ENCODE peak calls at places on chromosome 21, in six cellular contexts. One of them, this sample, is unnamed.

GRCh38 chr21:35814858-35815619 is 245.3 kb downstream of the SETD4 start:
- DNase-seq in naive thymus-derived CD4-positive, alpha-beta T cell: no peak
- DNase-seq in epithelial cell of esophagus: peak; percentile 41
- DNase-seq in CD8-positive, alpha-beta T cell: no peak
- DNase-seq in activated T-cell treated with anti-CD3 and anti-CD28 coated beads, Interleukin-2, amount 50 U/mL, for 72 hours: no peak
- DNase-seq in small intestine: peak; percentile 25
- DNase-seq in this sample: no peak

GRCh38 chr21:41668686-41669532 is 97.9 kb downstream of the RIPK4 start:
- DNase-seq in naive thymus-derived CD4-positive, alpha-beta T cell: no peak
- DNase-seq in epithelial cell of esophagus: peak; percentile 89
- DNase-seq in CD8-positive, alpha-beta T cell: no peak
- DNase-seq in activated T-cell treated with anti-CD3 and anti-CD28 coated beads, Interleukin-2, amount 50 U/mL, for 72 hours: no peak
- DNase-seq in small intestine: no peak
- DNase-seq in this sample: no peak

GRCh38 chr21:46156678-46157077 is 1.3 kb upstream of the FTCD start:
- DNase-seq in naive thymus-derived CD4-positive, alpha-beta T cell: no peak
- DNase-seq in epithelial cell of esophagus: no peak
- DNase-seq in CD8-positive, alpha-beta T cell: no peak
- DNase-seq in activated T-cell treated with anti-CD3 and anti-CD28 coated beads, Interleukin-2, amount 50 U/mL, for 72 hours: no peak
- DNase-seq in small intestine: no peak
- DNase-seq in this sample: no peak

GRCh38 chr21:29466532-29466931 is 167.8 kb downstream of the BACH1 start:
- DNase-seq in naive thymus-derived CD4-positive, alpha-beta T cell: no peak
- DNase-seq in epithelial cell of esophagus: no peak
- DNase-seq in CD8-positive, alpha-beta T cell: no peak
- DNase-seq in activated T-cell treated with anti-CD3 and anti-CD28 coated beads, Interleukin-2, amount 50 U/mL, for 72 hours: no peak
- DNase-seq in small intestine: no peak
- DNase-seq in this sample: no peak

GRCh38 chr21:21291883-21292569 is 293.8 kb downstream of the NCAM2 start:
- DNase-seq in naive thymus-derived CD4-positive, alpha-beta T cell: no peak
- DNase-seq in epithelial cell of esophagus: no peak
- DNase-seq in CD8-positive, alpha-beta T cell: no peak
- DNase-seq in activated T-cell treated with anti-CD3 and anti-CD28 coated beads, Interleukin-2, amount 50 U/mL, for 72 hours: no peak
- DNase-seq in small intestine: no peak
- DNase-seq in this sample: no peak

GRCh38 chr21:36829116-36829515 is 130.2 kb downstream of the SIM2 start:
- DNase-seq in naive thymus-derived CD4-positive, alpha-beta T cell: no peak
- DNase-seq in epithelial cell of esophagus: no peak
- DNase-seq in CD8-positive, alpha-beta T cell: no peak
- DNase-seq in activated T-cell treated with anti-CD3 and anti-CD28 coated beads, Interleukin-2, amount 50 U/mL, for 72 hours: no peak
- DNase-seq in small intestine: no peak
- DNase-seq in this sample: no peak

GRCh38 chr21:38954450-38955059 is 148.8 kb downstream of the ETS2 start:
- DNase-seq in naive thymus-derived CD4-positive, alpha-beta T cell: no peak
- DNase-seq in epithelial cell of esophagus: no peak
- DNase-seq in CD8-positive, alpha-beta T cell: no peak
- DNase-seq in activated T-cell treated with anti-CD3 and anti-CD28 coated beads, Interleukin-2, amount 50 U/mL, for 72 hours: no peak
- DNase-seq in small intestine: peak; percentile 66
- DNase-seq in this sample: no peak

GRCh38 chr21:21559285-21560045 is 561.3 kb downstream of the NCAM2 start:
- DNase-seq in naive thymus-derived CD4-positive, alpha-beta T cell: no peak
- DNase-seq in epithelial cell of esophagus: no peak
- DNase-seq in CD8-positive, alpha-beta T cell: no peak
- DNase-seq in activated T-cell treated with anti-CD3 and anti-CD28 coated beads, Interleukin-2, amount 50 U/mL, for 72 hours: no peak
- DNase-seq in small intestine: no peak
- DNase-seq in this sample: no peak

GRCh38 chr21:36478207-36478701 is 1.7 kb downstream of the CLDN14 start:
- DNase-seq in naive thymus-derived CD4-positive, alpha-beta T cell: no peak
- DNase-seq in epithelial cell of esophagus: peak; percentile 95
- DNase-seq in CD8-positive, alpha-beta T cell: no peak
- DNase-seq in activated T-cell treated with anti-CD3 and anti-CD28 coated beads, Interleukin-2, amount 50 U/mL, for 72 hours: peak; percentile 46
- DNase-seq in small intestine: no peak
- DNase-seq in this sample: no peak

GRCh38 chr21:40208960-40209359 is 341.7 kb downstream of the PCP4 start:
- DNase-seq in naive thymus-derived CD4-positive, alpha-beta T cell: no peak
- DNase-seq in epithelial cell of esophagus: no peak
- DNase-seq in CD8-positive, alpha-beta T cell: no peak
- DNase-seq in activated T-cell treated with anti-CD3 and anti-CD28 coated beads, Interleukin-2, amount 50 U/mL, for 72 hours: no peak
- DNase-seq in small intestine: no peak
- DNase-seq in this sample: no peak

GRCh38 chr21:14673649-14674048 is 127.5 kb upstream of the SAMSN1 start:
- DNase-seq in naive thymus-derived CD4-positive, alpha-beta T cell: no peak
- DNase-seq in epithelial cell of esophagus: no peak
- DNase-seq in CD8-positive, alpha-beta T cell: no peak
- DNase-seq in activated T-cell treated with anti-CD3 and anti-CD28 coated beads, Interleukin-2, amount 50 U/mL, for 72 hours: no peak
- DNase-seq in small intestine: no peak
- DNase-seq in this sample: no peak

GRCh38 chr21:38503588-38503987 is 5.3 kb upstream of the ERG start:
- DNase-seq in naive thymus-derived CD4-positive, alpha-beta T cell: no peak
- DNase-seq in epithelial cell of esophagus: no peak
- DNase-seq in CD8-positive, alpha-beta T cell: no peak
- DNase-seq in activated T-cell treated with anti-CD3 and anti-CD28 coated beads, Interleukin-2, amount 50 U/mL, for 72 hours: no peak
- DNase-seq in small intestine: no peak
- DNase-seq in this sample: no peak

GRCh38 chr21:25493722-25494121 is 113.6 kb downstream of the MRPL39 start:
- DNase-seq in naive thymus-derived CD4-positive, alpha-beta T cell: no peak
- DNase-seq in epithelial cell of esophagus: no peak
- DNase-seq in CD8-positive, alpha-beta T cell: no peak
- DNase-seq in activated T-cell treated with anti-CD3 and anti-CD28 coated beads, Interleukin-2, amount 50 U/mL, for 72 hours: no peak
- DNase-seq in small intestine: no peak
- DNase-seq in this sample: no peak

GRCh38 chr21:44407493-44407892 is 47.8 kb upstream of the LRRC3 start:
- DNase-seq in naive thymus-derived CD4-positive, alpha-beta T cell: peak; percentile 24
- DNase-seq in epithelial cell of esophagus: no peak
- DNase-seq in CD8-positive, alpha-beta T cell: no peak
- DNase-seq in activated T-cell treated with anti-CD3 and anti-CD28 coated beads, Interleukin-2, amount 50 U/mL, for 72 hours: peak; percentile 51
- DNase-seq in small intestine: no peak
- DNase-seq in this sample: no peak

GRCh38 chr21:38377165-38378093 is 120.6 kb downstream of the KCNJ15 start:
- DNase-seq in naive thymus-derived CD4-positive, alpha-beta T cell: no peak
- DNase-seq in epithelial cell of esophagus: peak; percentile 21
- DNase-seq in CD8-positive, alpha-beta T cell: no peak
- DNase-seq in activated T-cell treated with anti-CD3 and anti-CD28 coated beads, Interleukin-2, amount 50 U/mL, for 72 hours: no peak
- DNase-seq in small intestine: no peak
- DNase-seq in this sample: no peak

GRCh38 chr21:45288441-45288841 is 746 bp upstream of the POFUT2 start:
- DNase-seq in naive thymus-derived CD4-positive, alpha-beta T cell: no peak
- DNase-seq in epithelial cell of esophagus: no peak
- DNase-seq in CD8-positive, alpha-beta T cell: no peak
- DNase-seq in activated T-cell treated with anti-CD3 and anti-CD28 coated beads, Interleukin-2, amount 50 U/mL, for 72 hours: no peak
- DNase-seq in small intestine: no peak
- DNase-seq in this sample: no peak

GRCh38 chr21:41768371-41769042 is 1.7 kb upstream of the RIPK4 start:
- DNase-seq in naive thymus-derived CD4-positive, alpha-beta T cell: peak; percentile 43
- DNase-seq in epithelial cell of esophagus: peak; percentile 88
- DNase-seq in CD8-positive, alpha-beta T cell: no peak
- DNase-seq in activated T-cell treated with anti-CD3 and anti-CD28 coated beads, Interleukin-2, amount 50 U/mL, for 72 hours: peak; percentile 19
- DNase-seq in small intestine: peak; percentile 96
- DNase-seq in this sample: no peak

GRCh38 chr21:44583800-44584147 is 3.4 kb upstream of the KRTAP10-5 start:
- DNase-seq in naive thymus-derived CD4-positive, alpha-beta T cell: peak; percentile 30
- DNase-seq in epithelial cell of esophagus: no peak
- DNase-seq in CD8-positive, alpha-beta T cell: no peak
- DNase-seq in activated T-cell treated with anti-CD3 and anti-CD28 coated beads, Interleukin-2, amount 50 U/mL, for 72 hours: peak; percentile 53
- DNase-seq in small intestine: no peak
- DNase-seq in this sample: no peak

GRCh38 chr21:35571910-35572309 is 488.4 kb downstream of the SETD4 start:
- DNase-seq in naive thymus-derived CD4-positive, alpha-beta T cell: no peak
- DNase-seq in epithelial cell of esophagus: peak; percentile 17
- DNase-seq in CD8-positive, alpha-beta T cell: no peak
- DNase-seq in activated T-cell treated with anti-CD3 and anti-CD28 coated beads, Interleukin-2, amount 50 U/mL, for 72 hours: no peak
- DNase-seq in small intestine: no peak
- DNase-seq in this sample: no peak

GRCh38 chr21:45598109-45598508 is 45.4 kb upstream of the PCBP3 start:
- DNase-seq in naive thymus-derived CD4-positive, alpha-beta T cell: no peak
- DNase-seq in epithelial cell of esophagus: no peak
- DNase-seq in CD8-positive, alpha-beta T cell: no peak
- DNase-seq in activated T-cell treated with anti-CD3 and anti-CD28 coated beads, Interleukin-2, amount 50 U/mL, for 72 hours: no peak
- DNase-seq in small intestine: no peak
- DNase-seq in this sample: no peak

GRCh38 chr21:29718081-29718815 is 221.5 kb downstream of the GRIK1 start:
- DNase-seq in naive thymus-derived CD4-positive, alpha-beta T cell: no peak
- DNase-seq in epithelial cell of esophagus: peak; percentile 95
- DNase-seq in CD8-positive, alpha-beta T cell: no peak
- DNase-seq in activated T-cell treated with anti-CD3 and anti-CD28 coated beads, Interleukin-2, amount 50 U/mL, for 72 hours: no peak
- DNase-seq in small intestine: no peak
- DNase-seq in this sample: no peak

GRCh38 chr21:33817663-33818433 is 97.8 kb downstream of the ATP5PO start:
- DNase-seq in naive thymus-derived CD4-positive, alpha-beta T cell: no peak
- DNase-seq in epithelial cell of esophagus: no peak
- DNase-seq in CD8-positive, alpha-beta T cell: no peak
- DNase-seq in activated T-cell treated with anti-CD3 and anti-CD28 coated beads, Interleukin-2, amount 50 U/mL, for 72 hours: no peak
- DNase-seq in small intestine: no peak
- DNase-seq in this sample: no peak

GRCh38 chr21:28550057-28550825 is 442.4 kb downstream of the LTN1 start:
- DNase-seq in naive thymus-derived CD4-positive, alpha-beta T cell: no peak
- DNase-seq in epithelial cell of esophagus: no peak
- DNase-seq in CD8-positive, alpha-beta T cell: no peak
- DNase-seq in activated T-cell treated with anti-CD3 and anti-CD28 coated beads, Interleukin-2, amount 50 U/mL, for 72 hours: no peak
- DNase-seq in small intestine: no peak
- DNase-seq in this sample: no peak

GRCh38 chr21:29300547-29301138 is 1.9 kb downstream of the BACH1 start:
- DNase-seq in naive thymus-derived CD4-positive, alpha-beta T cell: no peak
- DNase-seq in epithelial cell of esophagus: no peak
- DNase-seq in CD8-positive, alpha-beta T cell: no peak
- DNase-seq in activated T-cell treated with anti-CD3 and anti-CD28 coated beads, Interleukin-2, amount 50 U/mL, for 72 hours: no peak
- DNase-seq in small intestine: no peak
- DNase-seq in this sample: no peak

GRCh38 chr21:43845386-43845785 is 19.6 kb upstream of the AGPAT3 start:
- DNase-seq in naive thymus-derived CD4-positive, alpha-beta T cell: no peak
- DNase-seq in epithelial cell of esophagus: no peak
- DNase-seq in CD8-positive, alpha-beta T cell: no peak
- DNase-seq in activated T-cell treated with anti-CD3 and anti-CD28 coated beads, Interleukin-2, amount 50 U/mL, for 72 hours: no peak
- DNase-seq in small intestine: no peak
- DNase-seq in this sample: no peak

GRCh38 chr21:36926989-36927695 is 39.3 kb downstream of the HLCS start:
- DNase-seq in naive thymus-derived CD4-positive, alpha-beta T cell: no peak
- DNase-seq in epithelial cell of esophagus: no peak
- DNase-seq in CD8-positive, alpha-beta T cell: no peak
- DNase-seq in activated T-cell treated with anti-CD3 and anti-CD28 coated beads, Interleukin-2, amount 50 U/mL, for 72 hours: no peak
- DNase-seq in small intestine: peak; percentile 53
- DNase-seq in this sample: no peak

GRCh38 chr21:34892196-34892595 is 156.9 kb downstream of the RUNX1 start:
- DNase-seq in naive thymus-derived CD4-positive, alpha-beta T cell: peak; percentile 23
- DNase-seq in epithelial cell of esophagus: no peak
- DNase-seq in CD8-positive, alpha-beta T cell: no peak
- DNase-seq in activated T-cell treated with anti-CD3 and anti-CD28 coated beads, Interleukin-2, amount 50 U/mL, for 72 hours: no peak
- DNase-seq in small intestine: peak; percentile 14
- DNase-seq in this sample: no peak

GRCh38 chr21:18155508-18156193 is 89.0 kb upstream of the CHODL start:
- DNase-seq in naive thymus-derived CD4-positive, alpha-beta T cell: peak; percentile 15
- DNase-seq in epithelial cell of esophagus: no peak
- DNase-seq in CD8-positive, alpha-beta T cell: no peak
- DNase-seq in activated T-cell treated with anti-CD3 and anti-CD28 coated beads, Interleukin-2, amount 50 U/mL, for 72 hours: no peak
- DNase-seq in small intestine: peak; percentile 2
- DNase-seq in this sample: no peak

GRCh38 chr21:42158846-42159245 is 60.1 kb upstream of the ABCG1 start:
- DNase-seq in naive thymus-derived CD4-positive, alpha-beta T cell: no peak
- DNase-seq in epithelial cell of esophagus: no peak
- DNase-seq in CD8-positive, alpha-beta T cell: no peak
- DNase-seq in activated T-cell treated with anti-CD3 and anti-CD28 coated beads, Interleukin-2, amount 50 U/mL, for 72 hours: no peak
- DNase-seq in small intestine: no peak
- DNase-seq in this sample: no peak

GRCh38 chr21:26394341-26394740 is 178.7 kb downstream of the CYYR1 start:
- DNase-seq in naive thymus-derived CD4-positive, alpha-beta T cell: no peak
- DNase-seq in epithelial cell of esophagus: peak; percentile 61
- DNase-seq in CD8-positive, alpha-beta T cell: no peak
- DNase-seq in activated T-cell treated with anti-CD3 and anti-CD28 coated beads, Interleukin-2, amount 50 U/mL, for 72 hours: no peak
- DNase-seq in small intestine: no peak
- DNase-seq in this sample: no peak

GRCh38 chr21:18608226-18608625 is 204.6 kb upstream of the TMPRSS15 start:
- DNase-seq in naive thymus-derived CD4-positive, alpha-beta T cell: no peak
- DNase-seq in epithelial cell of esophagus: no peak
- DNase-seq in CD8-positive, alpha-beta T cell: no peak
- DNase-seq in activated T-cell treated with anti-CD3 and anti-CD28 coated beads, Interleukin-2, amount 50 U/mL, for 72 hours: no peak
- DNase-seq in small intestine: no peak
- DNase-seq in this sample: no peak

GRCh38 chr21:40386301-40386911 is 460.6 kb downstream of the DSCAM start:
- DNase-seq in naive thymus-derived CD4-positive, alpha-beta T cell: peak; percentile 11
- DNase-seq in epithelial cell of esophagus: peak; percentile 66
- DNase-seq in CD8-positive, alpha-beta T cell: no peak
- DNase-seq in activated T-cell treated with anti-CD3 and anti-CD28 coated beads, Interleukin-2, amount 50 U/mL, for 72 hours: peak; percentile 59
- DNase-seq in small intestine: peak; percentile 32
- DNase-seq in this sample: no peak

GRCh38 chr21:37891953-37892352 is 24.3 kb downstream of the KCNJ6 start:
- DNase-seq in naive thymus-derived CD4-positive, alpha-beta T cell: no peak
- DNase-seq in epithelial cell of esophagus: no peak
- DNase-seq in CD8-positive, alpha-beta T cell: no peak
- DNase-seq in activated T-cell treated with anti-CD3 and anti-CD28 coated beads, Interleukin-2, amount 50 U/mL, for 72 hours: no peak
- DNase-seq in small intestine: no peak
- DNase-seq in this sample: no peak

GRCh38 chr21:35206141-35207125 is 157.3 kb upstream of the RUNX1 start:
- DNase-seq in naive thymus-derived CD4-positive, alpha-beta T cell: no peak
- DNase-seq in epithelial cell of esophagus: peak; percentile 28
- DNase-seq in CD8-positive, alpha-beta T cell: no peak
- DNase-seq in activated T-cell treated with anti-CD3 and anti-CD28 coated beads, Interleukin-2, amount 50 U/mL, for 72 hours: no peak
- DNase-seq in small intestine: no peak
- DNase-seq in this sample: no peak

GRCh38 chr21:45724345-45724961 is 80.9 kb downstream of the PCBP3 start:
- DNase-seq in naive thymus-derived CD4-positive, alpha-beta T cell: no peak
- DNase-seq in epithelial cell of esophagus: no peak
- DNase-seq in CD8-positive, alpha-beta T cell: no peak
- DNase-seq in activated T-cell treated with anti-CD3 and anti-CD28 coated beads, Interleukin-2, amount 50 U/mL, for 72 hours: no peak
- DNase-seq in small intestine: no peak
- DNase-seq in this sample: no peak

GRCh38 chr21:45747802-45748445 is 104.4 kb downstream of the PCBP3 start:
- DNase-seq in naive thymus-derived CD4-positive, alpha-beta T cell: no peak
- DNase-seq in epithelial cell of esophagus: peak; percentile 8
- DNase-seq in CD8-positive, alpha-beta T cell: no peak
- DNase-seq in activated T-cell treated with anti-CD3 and anti-CD28 coated beads, Interleukin-2, amount 50 U/mL, for 72 hours: no peak
- DNase-seq in small intestine: no peak
- DNase-seq in this sample: no peak

GRCh38 chr21:37511848-37512247 is 145.3 kb downstream of the DYRK1A start:
- DNase-seq in naive thymus-derived CD4-positive, alpha-beta T cell: no peak
- DNase-seq in epithelial cell of esophagus: no peak
- DNase-seq in CD8-positive, alpha-beta T cell: no peak
- DNase-seq in activated T-cell treated with anti-CD3 and anti-CD28 coated beads, Interleukin-2, amount 50 U/mL, for 72 hours: no peak
- DNase-seq in small intestine: no peak
- DNase-seq in this sample: no peak